ENCODE peak calls at places on chromosomes 5 and 9, in seven cellular contexts. One of them, this sample, is unnamed.

GRCh38 chr9:94870793-94871558 is 144.5 kb downstream of the AOPEP start:
- DNase-seq in M059J: peak; percentile 96
- DNase-seq in HCT116: no peak
- DNase-seq in activated naive CD4-positive, alpha-beta T cell treated with anti-CD3 and anti-CD28 coated beads, Interleukin-2, amount 10 ng/mL, durations not matched to agents 7 days and 5 days: peak; percentile 58
- DNase-seq in activated T-helper 9 cell treated with anti-CD3 and anti-CD28 coated beads, Interleukin-2, amount 50 U/mL, for 16 hours: no peak
- DNase-seq in endothelial cell of umbilical vein: no peak
- DNase-seq in kidney tubule cell: peak; percentile 60
- DNase-seq in this sample: no peak

GRCh38 chr5:141485305-141486055 is 650 bp downstream of the PCDHGC4 start:
- DNase-seq in M059J: no peak
- DNase-seq in kidney tubule cell: peak; percentile 48
- DNase-seq in activated T-helper 9 cell treated with anti-CD3 and anti-CD28 coated beads, Interleukin-2, amount 50 U/mL, for 16 hours: no peak
- DNase-seq in activated naive CD4-positive, alpha-beta T cell treated with anti-CD3 and anti-CD28 coated beads, Interleukin-2, amount 10 ng/mL, durations not matched to agents 7 days and 5 days: no peak
- DNase-seq in HCT116: no peak
- DNase-seq in endothelial cell of umbilical vein: no peak
- DNase-seq in this sample: no peak

GRCh38 chr5:76701298-76701697 is 14.6 kb upstream of the F2R start:
- DNase-seq in endothelial cell of umbilical vein: peak; percentile 45
- DNase-seq in activated T-helper 9 cell treated with anti-CD3 and anti-CD28 coated beads, Interleukin-2, amount 50 U/mL, for 16 hours: no peak
- DNase-seq in M059J: peak; percentile 88
- DNase-seq in kidney tubule cell: peak; percentile 78
- DNase-seq in activated naive CD4-positive, alpha-beta T cell treated with anti-CD3 and anti-CD28 coated beads, Interleukin-2, amount 10 ng/mL, durations not matched to agents 7 days and 5 days: no peak
- DNase-seq in HCT116: no peak
- DNase-seq in this sample: no peak

GRCh38 chr5:157911568-157911967 is 52.6 kb upstream of the CLINT1 start:
- DNase-seq in activated T-helper 9 cell treated with anti-CD3 and anti-CD28 coated beads, Interleukin-2, amount 50 U/mL, for 16 hours: no peak
- DNase-seq in activated naive CD4-positive, alpha-beta T cell treated with anti-CD3 and anti-CD28 coated beads, Interleukin-2, amount 10 ng/mL, durations not matched to agents 7 days and 5 days: no peak
- DNase-seq in HCT116: no peak
- DNase-seq in kidney tubule cell: no peak
- DNase-seq in M059J: no peak
- DNase-seq in endothelial cell of umbilical vein: no peak
- DNase-seq in this sample: no peak

GRCh38 chr9:2765250-2765880 is 48.1 kb downstream of the KCNV2 start:
- DNase-seq in HCT116: no peak
- DNase-seq in M059J: no peak
- DNase-seq in activated naive CD4-positive, alpha-beta T cell treated with anti-CD3 and anti-CD28 coated beads, Interleukin-2, amount 10 ng/mL, durations not matched to agents 7 days and 5 days: no peak
- DNase-seq in kidney tubule cell: peak; percentile 8
- DNase-seq in endothelial cell of umbilical vein: peak; percentile 31
- DNase-seq in activated T-helper 9 cell treated with anti-CD3 and anti-CD28 coated beads, Interleukin-2, amount 50 U/mL, for 16 hours: no peak
- DNase-seq in this sample: no peak

GRCh38 chr5:91339053-91339710 is 43.9 kb downstream of the ARRDC3 start:
- DNase-seq in activated T-helper 9 cell treated with anti-CD3 and anti-CD28 coated beads, Interleukin-2, amount 50 U/mL, for 16 hours: no peak
- DNase-seq in activated naive CD4-positive, alpha-beta T cell treated with anti-CD3 and anti-CD28 coated beads, Interleukin-2, amount 10 ng/mL, durations not matched to agents 7 days and 5 days: no peak
- DNase-seq in M059J: peak; percentile 53
- DNase-seq in endothelial cell of umbilical vein: peak; percentile 54
- DNase-seq in HCT116: no peak
- DNase-seq in kidney tubule cell: peak; percentile 31
- DNase-seq in this sample: no peak

GRCh38 chr9:111926421-111926875 is 29.8 kb downstream of the UGCG start:
- DNase-seq in endothelial cell of umbilical vein: peak; percentile 95
- DNase-seq in activated T-helper 9 cell treated with anti-CD3 and anti-CD28 coated beads, Interleukin-2, amount 50 U/mL, for 16 hours: peak; percentile 33
- DNase-seq in kidney tubule cell: peak; percentile 47
- DNase-seq in activated naive CD4-positive, alpha-beta T cell treated with anti-CD3 and anti-CD28 coated beads, Interleukin-2, amount 10 ng/mL, durations not matched to agents 7 days and 5 days: peak; percentile 81
- DNase-seq in M059J: no peak
- DNase-seq in HCT116: no peak
- DNase-seq in this sample: peak; percentile 33

GRCh38 chr5:34051374-34051980 is 8.5 kb upstream of the C1QTNF3 start:
- DNase-seq in endothelial cell of umbilical vein: no peak
- DNase-seq in activated naive CD4-positive, alpha-beta T cell treated with anti-CD3 and anti-CD28 coated beads, Interleukin-2, amount 10 ng/mL, durations not matched to agents 7 days and 5 days: no peak
- DNase-seq in HCT116: no peak
- DNase-seq in M059J: no peak
- DNase-seq in kidney tubule cell: no peak
- DNase-seq in activated T-helper 9 cell treated with anti-CD3 and anti-CD28 coated beads, Interleukin-2, amount 50 U/mL, for 16 hours: no peak
- DNase-seq in this sample: no peak

GRCh38 chr9:109349431-109349846 is 28.6 kb upstream of the EPB41L4B start:
- DNase-seq in kidney tubule cell: peak; percentile 79
- DNase-seq in M059J: peak; percentile 90
- DNase-seq in activated naive CD4-positive, alpha-beta T cell treated with anti-CD3 and anti-CD28 coated beads, Interleukin-2, amount 10 ng/mL, durations not matched to agents 7 days and 5 days: no peak
- DNase-seq in endothelial cell of umbilical vein: no peak
- DNase-seq in HCT116: no peak
- DNase-seq in activated T-helper 9 cell treated with anti-CD3 and anti-CD28 coated beads, Interleukin-2, amount 50 U/mL, for 16 hours: no peak
- DNase-seq in this sample: no peak

GRCh38 chr5:76999451-76999850 is 30.8 kb upstream of the AGGF1 start:
- DNase-seq in endothelial cell of umbilical vein: no peak
- DNase-seq in M059J: peak; percentile 86
- DNase-seq in kidney tubule cell: peak; percentile 77
- DNase-seq in activated T-helper 9 cell treated with anti-CD3 and anti-CD28 coated beads, Interleukin-2, amount 50 U/mL, for 16 hours: no peak
- DNase-seq in HCT116: no peak
- DNase-seq in activated naive CD4-positive, alpha-beta T cell treated with anti-CD3 and anti-CD28 coated beads, Interleukin-2, amount 10 ng/mL, durations not matched to agents 7 days and 5 days: no peak
- DNase-seq in this sample: no peak

GRCh38 chr5:111144352-111144930 is 52.3 kb downstream of the WDR36 start:
- DNase-seq in HCT116: no peak
- DNase-seq in kidney tubule cell: no peak
- DNase-seq in activated naive CD4-positive, alpha-beta T cell treated with anti-CD3 and anti-CD28 coated beads, Interleukin-2, amount 10 ng/mL, durations not matched to agents 7 days and 5 days: no peak
- DNase-seq in endothelial cell of umbilical vein: no peak
- DNase-seq in M059J: peak; percentile 22
- DNase-seq in activated T-helper 9 cell treated with anti-CD3 and anti-CD28 coated beads, Interleukin-2, amount 50 U/mL, for 16 hours: no peak
- DNase-seq in this sample: no peak

GRCh38 chr5:25241981-25242380 is 597.2 kb upstream of the CDH10 start:
- DNase-seq in kidney tubule cell: no peak
- DNase-seq in endothelial cell of umbilical vein: no peak
- DNase-seq in activated naive CD4-positive, alpha-beta T cell treated with anti-CD3 and anti-CD28 coated beads, Interleukin-2, amount 10 ng/mL, durations not matched to agents 7 days and 5 days: no peak
- DNase-seq in HCT116: no peak
- DNase-seq in activated T-helper 9 cell treated with anti-CD3 and anti-CD28 coated beads, Interleukin-2, amount 50 U/mL, for 16 hours: no peak
- DNase-seq in M059J: no peak
- DNase-seq in this sample: no peak

GRCh38 chr5:133111299-133111698 is 59.5 kb downstream of the HSPA4 start:
- DNase-seq in activated naive CD4-positive, alpha-beta T cell treated with anti-CD3 and anti-CD28 coated beads, Interleukin-2, amount 10 ng/mL, durations not matched to agents 7 days and 5 days: peak; percentile 87
- DNase-seq in endothelial cell of umbilical vein: peak; percentile 83
- DNase-seq in kidney tubule cell: peak; percentile 79
- DNase-seq in HCT116: peak; percentile 68
- DNase-seq in activated T-helper 9 cell treated with anti-CD3 and anti-CD28 coated beads, Interleukin-2, amount 50 U/mL, for 16 hours: peak; percentile 68
- DNase-seq in M059J: peak; percentile 77
- DNase-seq in this sample: peak; percentile 67

GRCh38 chr5:155539958-155540595 is 526.5 kb downstream of the KIF4B start:
- DNase-seq in M059J: no peak
- DNase-seq in HCT116: no peak
- DNase-seq in kidney tubule cell: no peak
- DNase-seq in activated naive CD4-positive, alpha-beta T cell treated with anti-CD3 and anti-CD28 coated beads, Interleukin-2, amount 10 ng/mL, durations not matched to agents 7 days and 5 days: no peak
- DNase-seq in endothelial cell of umbilical vein: no peak
- DNase-seq in activated T-helper 9 cell treated with anti-CD3 and anti-CD28 coated beads, Interleukin-2, amount 50 U/mL, for 16 hours: no peak
- DNase-seq in this sample: no peak

GRCh38 chr9:78601957-78602565 is 305.1 kb downstream of the PSAT1 start:
- DNase-seq in activated T-helper 9 cell treated with anti-CD3 and anti-CD28 coated beads, Interleukin-2, amount 50 U/mL, for 16 hours: no peak
- DNase-seq in kidney tubule cell: peak; percentile 55
- DNase-seq in HCT116: peak; percentile 22
- DNase-seq in M059J: peak; percentile 74
- DNase-seq in endothelial cell of umbilical vein: peak; percentile 70
- DNase-seq in activated naive CD4-positive, alpha-beta T cell treated with anti-CD3 and anti-CD28 coated beads, Interleukin-2, amount 10 ng/mL, durations not matched to agents 7 days and 5 days: peak; percentile 31
- DNase-seq in this sample: no peak

GRCh38 chr9:120490888-120491595 is 88.9 kb downstream of the CDK5RAP2 start:
- DNase-seq in activated T-helper 9 cell treated with anti-CD3 and anti-CD28 coated beads, Interleukin-2, amount 50 U/mL, for 16 hours: no peak
- DNase-seq in activated naive CD4-positive, alpha-beta T cell treated with anti-CD3 and anti-CD28 coated beads, Interleukin-2, amount 10 ng/mL, durations not matched to agents 7 days and 5 days: no peak
- DNase-seq in endothelial cell of umbilical vein: no peak
- DNase-seq in kidney tubule cell: peak; percentile 9
- DNase-seq in M059J: no peak
- DNase-seq in HCT116: no peak
- DNase-seq in this sample: no peak

GRCh38 chr9:80125731-80126264 is 554.0 kb downstream of the TLE4 start:
- DNase-seq in activated T-helper 9 cell treated with anti-CD3 and anti-CD28 coated beads, Interleukin-2, amount 50 U/mL, for 16 hours: no peak
- DNase-seq in M059J: peak; percentile 7
- DNase-seq in kidney tubule cell: no peak
- DNase-seq in HCT116: no peak
- DNase-seq in activated naive CD4-positive, alpha-beta T cell treated with anti-CD3 and anti-CD28 coated beads, Interleukin-2, amount 10 ng/mL, durations not matched to agents 7 days and 5 days: no peak
- DNase-seq in endothelial cell of umbilical vein: no peak
- DNase-seq in this sample: no peak